ENCODE peak calls at places on chromosomes 1 and 21, in seven cellular contexts. M is T-cell; X is GM10248; R is cardiac septum; F is effector CD4-positive, alpha-beta T cell; O is stimulated activated CD4-positive, alpha-beta T cell treated with anti-CD3 and anti-CD28 coated beads, Interleukin-15, amount 100 ng/mL, for 1 hour; I is non-pigmented ciliary epithelial cell. Z is an unnamed sample.

GRCh38 chr21:38918629-38919346 is 113.1 kb downstream of the ETS2 start:
- DNase-seq in R (no peak), I (no peak), F (no peak), O (no peak), M (no peak), X (no peak), Z (no peak)

GRCh38 chr1:183238071-183238470 is 52.0 kb downstream of the LAMC2 start:
- DNase-seq in I (peak), X (no peak), M (no peak), O (no peak), R (no peak), F (no peak), Z (no peak)

GRCh38 chr1:98143403-98143802 is 222.6 kb upstream of the DPYD start:
- DNase-seq in M (no peak), F (no peak), O (no peak), I (no peak), R (no peak), X (no peak), Z (no peak)

GRCh38 chr1:234206651-234207284 is 166.5 kb upstream of the COA6 start:
- DNase-seq in R (no peak), I (peak), M (no peak), F (no peak), O (no peak), X (no peak), Z (no peak)

GRCh38 chr1:39816431-39817090 is 27.9 kb upstream of the BMP8B start:
- DNase-seq in F (peak), X (peak), O (peak), M (peak), R (no peak), I (no peak), Z (peak)

GRCh38 chr1:93692983-93693591 is 11.4 kb upstream of the BCAR3 start:
- DNase-seq in X (peak), O (no peak), I (no peak), M (no peak), R (no peak), F (no peak), Z (no peak)

GRCh38 chr1:30356839-30357238 is 366.5 kb downstream of the MATN1 start:
- DNase-seq in I (no peak), M (no peak), F (no peak), O (no peak), R (no peak), X (no peak), Z (no peak)

GRCh38 chr1:236534164-236534651 is 10.4 kb downstream of the LGALS8 start:
- DNase-seq in O (no peak), F (peak), I (peak), M (no peak), X (no peak), R (no peak), Z (peak)

GRCh38 chr1:66761273-66761672 is 9.0 kb downstream of the DYNLT5 start:
- DNase-seq in X (no peak), I (no peak), R (no peak), F (no peak), M (no peak), O (no peak), Z (no peak)

GRCh38 chr1:200260587-200261335 is 149.1 kb downstream of the ZNF281 start:
- DNase-seq in R (no peak), O (no peak), M (no peak), I (no peak), X (no peak), F (no peak), Z (no peak)

GRCh38 chr1:26858160-26858559 is 4.8 kb upstream of the SFN start:
- DNase-seq in F (no peak), I (no peak), O (no peak), R (no peak), X (no peak), M (no peak), Z (no peak)

GRCh38 chr1:5877683-5878530 is 114.3 kb downstream of the NPHP4 start:
- DNase-seq in R (no peak), F (no peak), X (no peak), O (no peak), I (no peak), M (no peak), Z (no peak)

GRCh38 chr1:77704736-77705135 is 22.3 kb upstream of the ZZZ3 start:
- DNase-seq in M (no peak), I (no peak), R (no peak), O (no peak), F (no peak), X (no peak), Z (no peak)

GRCh38 chr1:178862416-178862815 is 8.5 kb downstream of the ANGPTL1 start:
- DNase-seq in M (no peak), X (no peak), O (no peak), R (no peak), F (no peak), I (no peak), Z (no peak)

GRCh38 chr1:5707566-5708178 is 284.6 kb downstream of the NPHP4 start:
- DNase-seq in I (no peak), X (no peak), F (no peak), M (no peak), R (no peak), O (no peak), Z (no peak)

GRCh38 chr1:17665950-17666720 is 89.0 kb upstream of the ACTL8 start:
- DNase-seq in F (no peak), X (no peak), M (no peak), O (no peak), I (no peak), R (no peak), Z (no peak)

GRCh38 chr1:107323765-107324164 is 182.9 kb downstream of the NTNG1 start:
- DNase-seq in M (no peak), I (no peak), O (no peak), R (no peak), F (no peak), X (no peak), Z (no peak)

GRCh38 chr1:72037745-72038343 is 244.5 kb downstream of the NEGR1 start:
- DNase-seq in R (no peak), I (peak), O (no peak), M (no peak), X (peak), F (no peak), Z (no peak)

Z was measured in effector memory CD4-positive, alpha-beta T cell.